ENCODE peak calls at places on chromosomes 7 and 10, in four cellular contexts. K, S, B and C are unnamed samples.

GRCh38 chr10:101227765-101228681 is 1.2 kb downstream of the LBX1 start:
- DNase-seq in S (no peak), K (no peak), B (no peak), C (no peak)

GRCh38 chr7:114659409-114659808 is 244.8 kb downstream of the FOXP2 start:
- DNase-seq in K (no peak), B (no peak), S (no peak), C (no peak)

GRCh38 chr10:112792487-112793196 is 157.4 kb upstream of the TCF7L2 start:
- DNase-seq in B (no peak), S (no peak), K (no peak), C (no peak)

GRCh38 chr10:130429809-130430208 is 293.6 kb downstream of the GLRX3 start:
- DNase-seq in K (no peak), B (no peak), S (no peak), C (no peak)

GRCh38 chr10:33165911-33166310 is 168.6 kb downstream of the NRP1 start:
- DNase-seq in K (no peak), B (no peak), S (no peak), C (no peak)

GRCh38 chr7:42549866-42550485 is 313.0 kb upstream of the GLI3 start:
- DNase-seq in K (no peak), S (peak), B (no peak), C (no peak)

GRCh38 chr10:102778781-102779180 is 35.0 kb downstream of the WBP1L start:
- DNase-seq in K (no peak), B (no peak), S (no peak), C (no peak)

GRCh38 chr10:50982989-50983388 is 91.3 kb upstream of the PRKG1 start:
- DNase-seq in K (no peak), S (no peak), B (no peak), C (no peak)

GRCh38 chr10:33381897-33382578 is 47.6 kb upstream of the NRP1 start:
- DNase-seq in S (no peak), K (peak), B (no peak), C (no peak)

GRCh38 chr10:74292871-74293427 is 141.9 kb downstream of the ADK start:
- DNase-seq in B (no peak), S (peak), K (peak), C (no peak)

GRCh38 chr7:40843338-40844026 is 708.7 kb downstream of the SUGCT start:
- DNase-seq in B (no peak), S (peak), K (no peak), C (no peak)

GRCh38 chr10:84065764-84066163 is 73.5 kb upstream of the GHITM start:
- DNase-seq in K (no peak), S (peak), B (no peak), C (no peak)

GRCh38 chr7:2441430-2442058 is 34.7 kb downstream of the GRIFIN start:
- DNase-seq in S (no peak), B (no peak), K (no peak), C (no peak)

GRCh38 chr10:77513783-77514331 is 123.8 kb downstream of the KCNMA1 start:
- DNase-seq in S (peak), B (no peak), K (peak), C (no peak)

GRCh38 chr10:104640339-104641149 is 546 bp upstream of the SORCS3 start:
- DNase-seq in K (no peak), S (no peak), B (no peak), C (no peak)

GRCh38 chr10:94038024-94038423 is 44.3 kb downstream of the PLCE1 start:
- DNase-seq in S (peak), B (no peak), K (peak), C (no peak)

GRCh38 chr7:155794196-155794595 is 18.1 kb downstream of the SHH start:
- DNase-seq in S (no peak), B (no peak), K (no peak), C (no peak)

GRCh38 chr7:44281811-44282600 is 43.4 kb downstream of the CAMK2B start:
- DNase-seq in B (no peak), S (no peak), K (no peak), C (no peak)

GRCh38 chr7:75723444-75723843 is 15.3 kb downstream of the HIP1 start:
- DNase-seq in S (no peak), B (no peak), K (no peak), C (no peak)

GRCh38 chr10:58220769-58221448 is 46.8 kb downstream of the IPMK start:
- DNase-seq in K (no peak), S (peak), B (no peak), C (no peak)

GRCh38 chr7:77820967-77821366 is 22.4 kb downstream of the PHTF2 start:
- DNase-seq in K (no peak), S (no peak), B (no peak), C (no peak)

GRCh38 chr10:104441601-104442000 is 88.0 kb downstream of the CFAP58 start:
- DNase-seq in K (no peak), B (no peak), S (peak), C (peak)

GRCh38 chr7:42017356-42017986 is 219.5 kb downstream of the GLI3 start:
- DNase-seq in S (no peak), K (no peak), B (no peak), C (no peak)